ENCODE peak calls at places on chromosome 1, in four cellular contexts. Q is K562, F is WTC11, B is HepG2. K is an unnamed sample.

GRCh38 chr1:17587693-17588047 is 48.2 kb downstream of the ARHGEF10L start:
- DNase-seq in Q (no peak), F (peak), B (peak), K (no peak)

GRCh38 chr1:226697151-226697575 is 41.9 kb downstream of the ITPKB start:
- DNase-seq in Q (no peak), F (no peak), B (no peak), K (peak)

GRCh38 chr1:31617218-31617916 is at the start of gene HCRTR1:
- DNase-seq in Q (no peak), F (peak), B (no peak), K (no peak)

GRCh38 chr1:34364376-34364775 is 187.7 kb downstream of the C1orf94 start:
- DNase-seq in Q (no peak), F (no peak), B (no peak), K (no peak)

GRCh38 chr1:219298581-219299148 is 125.0 kb downstream of the LYPLAL1 start:
- DNase-seq in Q (no peak), F (no peak), B (no peak), K (no peak)

GRCh38 chr1:31434101-31434871 is 21.3 kb downstream of the SERINC2 start:
- DNase-seq in Q (no peak), F (no peak), B (peak), K (no peak)

GRCh38 chr1:93474291-93474690 is 26.4 kb downstream of the FNBP1L start:
- DNase-seq in Q (no peak), F (no peak), B (no peak), K (no peak)

GRCh38 chr1:54324031-54324654 is 82.1 kb downstream of the SSBP3 start:
- DNase-seq in Q (peak), F (no peak), B (no peak), K (no peak)

GRCh38 chr1:209675567-209676154 is 449 bp downstream of the G0S2 start:
- DNase-seq in Q (no peak), F (peak), B (no peak), K (no peak)

GRCh38 chr1:184838374-184838995 is 83.8 kb upstream of the EDEM3 start:
- DNase-seq in Q (no peak), F (no peak), B (no peak), K (no peak)

GRCh38 chr1:53968125-53968513 is 22.0 kb downstream of the LRRC42 start:
- DNase-seq in Q (no peak), F (no peak), B (peak), K (no peak)

GRCh38 chr1:228898582-228898992 is 163.3 kb downstream of the RHOU start:
- DNase-seq in Q (peak), F (no peak), B (no peak), K (no peak)

GRCh38 chr1:53644496-53644895 is 94.5 kb downstream of the GLIS1 start:
- DNase-seq in Q (no peak), F (no peak), B (no peak), K (no peak)

GRCh38 chr1:227945891-227946623 is 1.7 kb downstream of the WNT9A start:
- DNase-seq in Q (no peak), F (no peak), B (peak), K (no peak)

DNA sequence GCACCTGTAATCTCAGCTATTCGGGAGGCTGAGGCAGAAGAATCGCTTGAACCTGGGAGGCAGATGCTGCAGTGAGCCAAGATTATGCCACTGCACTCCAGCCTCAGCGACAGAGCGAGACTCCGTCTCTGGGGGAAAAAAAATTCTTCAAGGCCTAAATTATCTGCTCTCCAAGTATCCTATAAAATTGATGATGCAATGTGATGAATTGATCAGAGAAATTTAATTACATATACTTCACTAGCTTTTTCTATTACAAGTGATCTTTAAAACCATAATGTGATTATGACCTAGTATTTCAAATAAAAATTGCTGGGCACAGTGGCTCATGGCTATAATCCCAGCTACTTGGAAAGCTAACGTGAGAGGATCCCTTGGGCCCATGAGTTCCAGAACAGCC is 43.7 kb downstream of the ARID4B start:
- DNase-seq in Q (no peak), F (no peak), B (no peak), K (no peak)
- TF ChIP-seq CREM in Q (no peak), F (no peak), B (no peak), K (no peak)

GRCh38 chr1:65243492-65243891 is 65.9 kb upstream of the DNAJC6 start:
- DNase-seq in Q (no peak), F (no peak), B (no peak), K (no peak)

GRCh38 chr1:65245290-65245689 is 64.1 kb upstream of the DNAJC6 start:
- DNase-seq in Q (no peak), F (no peak), B (no peak), K (no peak)

GRCh38 chr1:65250826-65251225 is 58.5 kb upstream of the DNAJC6 start:
- DNase-seq in Q (no peak), F (no peak), B (no peak), K (no peak)

GRCh38 chr1:65247419-65248359 is 61.7 kb upstream of the DNAJC6 start:
- DNase-seq in Q (no peak), F (no peak), B (no peak), K (no peak)
- TF ChIP-seq CREM in Q (no peak), F (no peak), B (no peak), K (no peak)

GRCh38 chr1:19569786-19570185 is 74.3 kb upstream of the NBL1 start:
- DNase-seq in Q (no peak), F (no peak), B (no peak), K (no peak)
- TF ChIP-seq CREM in Q (no peak), F (no peak), B (no peak), K (no peak)

DNA sequence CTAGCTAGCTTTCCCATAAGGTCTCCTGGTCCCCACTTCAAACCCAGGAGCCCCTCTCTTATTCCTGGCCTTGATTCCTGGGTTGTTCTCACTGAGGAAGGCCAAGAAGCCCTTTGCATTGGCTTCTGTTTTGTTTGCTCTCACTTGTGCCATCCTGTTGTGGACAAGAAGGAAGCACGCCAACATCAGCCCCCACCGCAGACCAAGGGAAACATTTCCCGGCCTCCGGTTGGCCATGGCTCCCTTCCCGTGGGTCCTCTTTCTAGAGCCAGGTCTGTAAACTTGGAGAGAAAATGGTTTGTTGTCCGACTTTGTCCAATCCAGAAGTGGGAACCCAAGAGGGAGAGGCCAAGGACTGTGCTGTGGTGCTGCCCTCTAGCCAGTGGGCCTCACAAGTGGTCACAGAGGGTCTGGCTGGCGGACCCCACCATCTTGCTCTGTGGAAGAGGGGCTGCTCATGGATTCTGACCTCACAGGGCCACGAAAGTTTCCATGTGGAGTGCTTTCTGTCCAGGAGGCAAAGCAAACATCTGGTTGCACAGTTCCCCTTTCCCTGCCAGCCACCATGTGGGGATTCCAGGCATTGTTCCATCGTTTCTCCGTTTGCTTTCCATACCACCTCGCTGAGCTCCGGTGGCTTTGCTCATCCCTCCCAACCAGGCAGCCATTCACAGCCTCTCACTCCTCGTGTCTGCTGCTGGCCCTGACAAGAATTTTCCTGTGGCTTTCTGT is 18.9 kb upstream of the TENT5C start:
- DNase-seq in Q (no peak), F (no peak), B (no peak), K (no peak)
- TF ChIP-seq CREM in Q (no peak), F (no peak), B (no peak), K (no peak)

DNA sequence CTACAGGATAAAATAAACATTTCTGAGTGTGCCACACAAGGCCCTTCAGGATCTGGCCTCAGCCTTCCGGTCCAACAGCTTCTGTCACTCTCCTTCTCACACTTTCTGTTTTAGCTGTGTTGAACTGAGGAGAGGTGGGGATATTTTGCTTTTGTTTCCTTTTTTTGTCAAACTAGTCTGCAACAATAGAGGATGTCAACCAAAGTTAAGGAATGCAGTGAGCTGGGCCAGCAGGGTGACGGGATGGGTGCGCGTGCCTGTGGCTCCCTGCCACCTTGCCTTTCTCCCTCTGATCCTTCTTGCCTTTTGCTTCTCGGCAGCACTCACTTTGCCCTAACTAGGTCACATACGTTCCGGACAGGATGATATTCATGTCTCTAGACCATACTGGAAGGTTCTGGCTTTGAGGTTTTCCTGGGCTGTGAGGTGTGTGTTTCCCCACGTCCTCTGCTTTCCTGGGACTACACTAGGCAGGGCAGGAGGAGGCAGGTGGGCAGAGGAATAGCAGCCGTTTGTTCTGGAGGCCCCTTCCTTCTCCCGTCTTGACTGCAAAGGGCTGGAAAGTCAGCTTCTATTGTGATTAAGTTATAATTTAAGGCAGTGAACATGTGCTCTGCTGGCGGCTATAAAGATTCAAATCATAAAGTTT is 67.7 kb downstream of the RNF220 start:
- DNase-seq in Q (no peak), F (no peak), B (no peak), K (no peak)
- TF ChIP-seq CREM in Q (no peak), F (no peak), B (no peak), K (no peak)

GRCh38 chr1:242784807-242785206 is 260.3 kb upstream of the PLD5 start:
- DNase-seq in Q (no peak), F (no peak), B (no peak), K (no peak)
- TF ChIP-seq CREM in Q (no peak), F (no peak), B (no peak), K (no peak)